ENCODE peak calls at places on chromosomes 1 and 21, in eight cellular contexts. D is AG04449, B is pancreas, X is psoas muscle, F is choroid plexus epithelial cell, E is fibroblast of villous mesenchyme, H is AG10803, K is keratinocyte. P is an unnamed sample.

GRCh38 chr1:57826535-57826934 is 402.7 kb upstream of the DAB1 start:
- DNase-seq in F (no peak), D (no peak), B (no peak), X (no peak), K (no peak), E (no peak), H (no peak), P (no peak)

GRCh38 chr1:219432191-219432606 is 180.7 kb downstream of the ZC3H11B start:
- DNase-seq in K (no peak), H (no peak), X (no peak), B (no peak), E (no peak), D (no peak), F (no peak), P (no peak)

GRCh38 chr21:42250422-42251403 is 31.8 kb downstream of the ABCG1 start:
- DNase-seq in E (no peak), F (no peak), X (no peak), D (no peak), H (no peak), B (peak), K (no peak), P (no peak)

GRCh38 chr1:110215621-110216020 is 5.5 kb downstream of the KCNC4 start:
- DNase-seq in F (no peak), D (no peak), K (no peak), X (no peak), E (no peak), H (no peak), B (no peak), P (no peak)

GRCh38 chr1:117657031-117657430 is 51.2 kb downstream of the TENT5C start:
- DNase-seq in K (peak), D (peak), F (peak), E (peak), B (no peak), H (peak), X (no peak), P (peak)

GRCh38 chr1:118986291-118986838 is 1.8 kb downstream of the TBX15 start:
- DNase-seq in E (no peak), X (no peak), K (no peak), D (no peak), F (peak), B (no peak), H (peak), P (peak)

GRCh38 chr1:80250573-80251168 is 1244.1 kb upstream of the ADGRL4 start:
- DNase-seq in E (no peak), H (no peak), X (no peak), B (no peak), D (no peak), K (no peak), F (no peak), P (peak)

GRCh38 chr1:65812065-65812464 is 19.4 kb downstream of the PDE4B start:
- DNase-seq in K (no peak), X (no peak), B (no peak), H (peak), D (no peak), F (peak), E (peak), P (peak)

GRCh38 chr1:92934395-92935378 is 26.6 kb downstream of the DIPK1A start:
- DNase-seq in E (peak), X (peak), H (peak), B (no peak), D (peak), K (no peak), F (peak), P (peak)

GRCh38 chr1:12063141-12064072 is at the start of gene TNFRSF8:
- DNase-seq in D (no peak), F (peak), B (no peak), H (no peak), X (no peak), E (no peak), K (no peak), P (peak)

GRCh38 chr1:248740876-248741275 is 14.7 kb downstream of the LYPD8 start:
- DNase-seq in E (no peak), B (no peak), X (no peak), H (no peak), F (no peak), D (no peak), K (no peak), P (no peak)

GRCh38 chr21:31905444-31906400 is 32.9 kb downstream of the HUNK start:
- DNase-seq in F (no peak), E (no peak), B (no peak), X (no peak), K (no peak), H (peak), D (peak), P (no peak)

GRCh38 chr1:179743679-179744400 is 749 bp downstream of the FAM163A start:
- DNase-seq in F (no peak), X (no peak), E (no peak), H (no peak), B (no peak), K (no peak), D (no peak), P (no peak)

GRCh38 chr1:197304626-197305200 is 36.7 kb downstream of the CRB1 start:
- DNase-seq in X (no peak), F (no peak), K (no peak), D (peak), H (peak), B (no peak), E (no peak), P (no peak)

GRCh38 chr1:197302775-197303174 is 34.7 kb downstream of the CRB1 start:
- DNase-seq in E (no peak), D (peak), B (no peak), K (no peak), F (peak), X (no peak), H (peak), P (peak)

GRCh38 chr1:197307551-197307950 is 39.5 kb downstream of the CRB1 start:
- DNase-seq in D (no peak), B (no peak), X (no peak), E (no peak), K (no peak), F (no peak), H (no peak), P (no peak)

GRCh38 chr1:197303463-197303862 is 35.4 kb downstream of the CRB1 start:
- DNase-seq in E (no peak), F (no peak), H (no peak), K (no peak), B (no peak), D (no peak), X (no peak), P (no peak)
- TF ChIP-seq CTCF in E (no peak), F (no peak), H (no peak), K (no peak), B (no peak), D (no peak), X (no peak), P (no peak)

GRCh38 chr1:84366786-84367185 is 31.5 kb upstream of the DNASE2B start:
- DNase-seq in K (no peak), E (peak), X (no peak), H (peak), B (no peak), F (peak), D (no peak), P (peak)
- H3K4me3 ChIP-seq in K (no peak), E (no peak), X (no peak), H (no peak), B (no peak), F (no peak), D (no peak), P (no peak)

GRCh38 chr1:212313616-212314015 is 28.4 kb downstream of the PPP2R5A start:
- DNase-seq in F (peak), H (peak), E (peak), X (no peak), D (peak), B (no peak), K (no peak), P (peak)

GRCh38 chr1:212317916-212318315 is 32.7 kb downstream of the PPP2R5A start:
- DNase-seq in K (no peak), B (no peak), D (no peak), H (no peak), F (no peak), X (no peak), E (no peak), P (no peak)

GRCh38 chr1:212311836-212312497 is 26.8 kb downstream of the PPP2R5A start:
- DNase-seq in B (no peak), E (no peak), D (no peak), X (no peak), K (no peak), H (peak), F (no peak), P (peak)

GRCh38 chr1:212315184-212315583 is 30.0 kb downstream of the PPP2R5A start:
- DNase-seq in H (no peak), E (no peak), B (no peak), F (no peak), D (no peak), X (no peak), K (no peak), P (no peak)

DNA sequence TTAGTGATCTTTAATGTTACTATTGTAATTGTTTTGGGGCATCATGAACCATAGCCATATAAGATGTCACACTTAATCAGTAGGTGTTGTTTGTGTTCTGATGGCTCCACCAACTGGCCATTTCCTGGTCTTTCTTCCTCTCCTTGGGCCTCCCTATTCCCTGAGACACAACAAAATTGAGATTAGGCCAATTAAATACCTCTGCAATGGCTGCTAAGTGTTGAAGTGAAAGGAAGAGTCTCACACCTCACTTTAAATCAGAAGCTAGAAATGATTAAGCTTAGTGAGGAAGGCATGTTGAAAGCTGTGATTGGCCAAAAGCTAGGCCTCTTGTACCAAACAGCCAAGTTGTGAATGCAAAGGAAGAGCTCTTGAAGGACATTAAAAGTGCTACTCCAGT is 30.7 kb downstream of the PPP2R5A start:
- DNase-seq in D (no peak), E (peak), F (peak), X (no peak), H (peak), B (no peak), K (no peak), P (peak)
- TF ChIP-seq CTCF in D (no peak), E (peak), F (peak), X (peak), H (peak), B (no peak), K (no peak), P (peak)

GRCh38 chr1:9202240-9202870 is 32.2 kb upstream of the H6PD start:
- DNase-seq in F (no peak), H (no peak), E (peak), X (no peak), K (no peak), D (no peak), B (no peak), P (peak)
- H3K4me3 ChIP-seq in F (peak), H (peak), E (peak), X (peak), K (peak), D (peak), B (no peak), P (peak)

GRCh38 chr1:214503553-214503952 is 47.8 kb downstream of the PTPN14 start:
- DNase-seq in B (no peak), X (no peak), H (no peak), K (peak), D (no peak), E (peak), F (no peak), P (peak)

GRCh38 chr1:214506972-214507431 is 44.4 kb downstream of the PTPN14 start:
- DNase-seq in D (no peak), E (no peak), F (no peak), K (peak), H (no peak), X (no peak), B (no peak), P (no peak)

GRCh38 chr1:214500349-214501055 is 50.9 kb downstream of the PTPN14 start:
- DNase-seq in F (no peak), H (peak), E (peak), X (no peak), B (no peak), K (no peak), D (no peak), P (peak)

GRCh38 chr1:214504330-214504729 is 47.1 kb downstream of the PTPN14 start:
- DNase-seq in E (no peak), D (no peak), H (no peak), F (no peak), X (no peak), B (no peak), K (no peak), P (no peak)

DNA sequence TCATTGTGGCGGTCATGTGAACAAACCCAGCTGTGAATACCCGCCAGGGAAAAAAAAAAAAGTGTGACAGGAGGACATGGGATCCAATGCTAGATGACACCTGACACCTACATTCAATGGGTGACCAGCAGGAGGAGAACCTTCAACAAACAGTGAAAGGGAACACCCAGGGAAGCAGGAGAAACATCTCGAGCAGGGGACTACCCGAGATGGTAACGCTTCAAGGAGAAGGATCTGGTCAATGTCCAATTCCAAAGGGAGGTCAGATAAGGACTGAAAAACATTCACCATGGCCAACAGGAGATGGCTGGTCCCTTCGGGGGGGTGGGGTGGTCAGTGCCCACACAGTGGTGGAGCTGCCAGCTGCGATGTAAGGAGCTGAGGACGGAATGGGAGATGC is 46.3 kb downstream of the PTPN14 start:
- DNase-seq in H (no peak), K (no peak), D (no peak), B (peak), X (no peak), E (no peak), F (no peak), P (no peak)
- TF ChIP-seq CTCF in H (no peak), K (no peak), D (no peak), B (no peak), X (peak), E (no peak), F (no peak), P (no peak)

DNA sequence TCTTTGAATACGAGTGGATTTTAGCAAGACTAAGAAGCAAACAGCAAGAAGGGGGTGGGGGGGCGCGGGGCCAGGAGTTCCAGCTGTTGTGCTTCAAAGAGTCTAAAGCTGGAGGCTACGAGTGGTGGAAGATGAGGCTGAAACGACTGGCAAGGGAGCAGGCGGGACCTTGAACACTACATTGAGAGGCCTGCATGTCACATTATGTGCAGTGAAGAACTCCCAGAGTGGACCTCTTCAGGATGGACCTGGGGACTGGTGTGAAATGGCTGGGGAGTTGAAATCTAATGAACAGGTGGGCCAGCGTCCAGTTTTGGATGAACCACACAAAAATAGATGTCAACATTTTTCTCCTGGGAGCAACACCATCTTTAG is 1.1 kb downstream of the GPX7 start:
- DNase-seq in X (no peak), H (no peak), E (no peak), F (no peak), B (no peak), D (no peak), K (no peak), P (no peak)
- H3K4me3 ChIP-seq in X (peak), H (peak), E (peak), F (no peak), B (peak), D (no peak), K (no peak), P (peak)

P was measured in fibroblast of mammary gland.